ENCODE peak calls at places on chromosome 19, in ten cellular contexts. One of them, this sample, is unnamed.

GRCh38 chr19:14023404-14024235 is 4.3 kb upstream of the RLN3 start:
- DNase-seq in ELF-1: peak
- DNase-seq in sciatic nerve: no peak
- DNase-seq in fibroblast of lung: peak
- DNase-seq in LoVo: peak
- DNase-seq in progenitor cell of endocrine pancreas: peak
- DNase-seq in left kidney: peak
- DNase-seq in A172: peak
- DNase-seq in body of pancreas: peak
- DNase-seq in foreskin fibroblast: peak
- DNase-seq in this sample: peak

GRCh38 chr19:3459322-3459881 is 20.9 kb downstream of the SMIM24 start:
- DNase-seq in ELF-1: no peak
- DNase-seq in sciatic nerve: peak
- DNase-seq in fibroblast of lung: peak
- DNase-seq in LoVo: no peak
- DNase-seq in progenitor cell of endocrine pancreas: no peak
- DNase-seq in left kidney: peak
- DNase-seq in A172: peak
- DNase-seq in body of pancreas: peak
- DNase-seq in foreskin fibroblast: peak
- DNase-seq in this sample: peak

GRCh38 chr19:35479278-35479677 is 11.0 kb downstream of the KRTDAP start:
- DNase-seq in ELF-1: peak
- DNase-seq in sciatic nerve: no peak
- DNase-seq in fibroblast of lung: no peak
- DNase-seq in LoVo: no peak
- DNase-seq in progenitor cell of endocrine pancreas: no peak
- DNase-seq in left kidney: no peak
- DNase-seq in A172: no peak
- DNase-seq in body of pancreas: no peak
- DNase-seq in foreskin fibroblast: no peak
- DNase-seq in this sample: no peak

GRCh38 chr19:32309711-32310390 is 35.6 kb upstream of the ZNF507 start:
- DNase-seq in ELF-1: no peak
- DNase-seq in sciatic nerve: no peak
- DNase-seq in fibroblast of lung: no peak
- DNase-seq in LoVo: no peak
- DNase-seq in progenitor cell of endocrine pancreas: no peak
- DNase-seq in left kidney: no peak
- DNase-seq in A172: no peak
- DNase-seq in body of pancreas: no peak
- DNase-seq in foreskin fibroblast: no peak
- DNase-seq in this sample: no peak

GRCh38 chr19:1363599-1363998 is 20.1 kb upstream of the NDUFS7 start:
- DNase-seq in ELF-1: no peak
- DNase-seq in sciatic nerve: no peak
- DNase-seq in fibroblast of lung: no peak
- DNase-seq in LoVo: no peak
- DNase-seq in progenitor cell of endocrine pancreas: no peak
- DNase-seq in left kidney: no peak
- DNase-seq in A172: no peak
- DNase-seq in body of pancreas: no peak
- DNase-seq in foreskin fibroblast: no peak
- DNase-seq in this sample: no peak

GRCh38 chr19:55353803-55354697 is 469 bp downstream of the COX6B2 start:
- DNase-seq in ELF-1: peak
- DNase-seq in sciatic nerve: peak
- DNase-seq in fibroblast of lung: peak
- DNase-seq in LoVo: peak
- DNase-seq in progenitor cell of endocrine pancreas: no peak
- DNase-seq in left kidney: peak
- DNase-seq in A172: peak
- DNase-seq in body of pancreas: peak
- DNase-seq in foreskin fibroblast: peak
- DNase-seq in this sample: peak

GRCh38 chr19:38009650-38010229 is 102.7 kb downstream of the SIPA1L3 start:
- DNase-seq in ELF-1: no peak
- DNase-seq in sciatic nerve: no peak
- DNase-seq in fibroblast of lung: no peak
- DNase-seq in LoVo: no peak
- DNase-seq in progenitor cell of endocrine pancreas: no peak
- DNase-seq in left kidney: peak
- DNase-seq in A172: no peak
- DNase-seq in body of pancreas: no peak
- DNase-seq in foreskin fibroblast: no peak
- DNase-seq in this sample: no peak

GRCh38 chr19:35049456-35049855 is 7.9 kb downstream of the HPN start:
- DNase-seq in ELF-1: no peak
- DNase-seq in sciatic nerve: no peak
- DNase-seq in fibroblast of lung: no peak
- DNase-seq in LoVo: no peak
- DNase-seq in progenitor cell of endocrine pancreas: no peak
- DNase-seq in left kidney: no peak
- DNase-seq in A172: no peak
- DNase-seq in body of pancreas: no peak
- DNase-seq in foreskin fibroblast: peak
- DNase-seq in this sample: no peak

GRCh38 chr19:8396563-8397203 is 6.5 kb downstream of the RAB11B start:
- DNase-seq in ELF-1: peak
- DNase-seq in sciatic nerve: peak
- DNase-seq in fibroblast of lung: peak
- DNase-seq in LoVo: no peak
- DNase-seq in progenitor cell of endocrine pancreas: no peak
- DNase-seq in left kidney: peak
- DNase-seq in A172: peak
- DNase-seq in body of pancreas: peak
- DNase-seq in foreskin fibroblast: peak
- DNase-seq in this sample: peak

GRCh38 chr19:18439025-18439909 is 1.3 kb upstream of the ISYNA1 start:
- DNase-seq in ELF-1: peak
- DNase-seq in sciatic nerve: no peak
- DNase-seq in fibroblast of lung: peak
- DNase-seq in LoVo: no peak
- DNase-seq in progenitor cell of endocrine pancreas: no peak
- DNase-seq in left kidney: peak
- DNase-seq in A172: no peak
- DNase-seq in body of pancreas: peak
- DNase-seq in foreskin fibroblast: peak
- DNase-seq in this sample: no peak

GRCh38 chr19:48310227-48310626 is 15.1 kb upstream of the EMP3 start:
- DNase-seq in ELF-1: no peak
- DNase-seq in sciatic nerve: no peak
- DNase-seq in fibroblast of lung: no peak
- DNase-seq in LoVo: no peak
- DNase-seq in progenitor cell of endocrine pancreas: no peak
- DNase-seq in left kidney: peak
- DNase-seq in A172: no peak
- DNase-seq in body of pancreas: no peak
- DNase-seq in foreskin fibroblast: no peak
- DNase-seq in this sample: no peak

GRCh38 chr19:6886272-6886671 is 1.1 kb upstream of the ADGRE1 start:
- DNase-seq in ELF-1: no peak
- DNase-seq in sciatic nerve: no peak
- DNase-seq in fibroblast of lung: no peak
- DNase-seq in LoVo: no peak
- DNase-seq in progenitor cell of endocrine pancreas: no peak
- DNase-seq in left kidney: no peak
- DNase-seq in A172: no peak
- DNase-seq in body of pancreas: no peak
- DNase-seq in foreskin fibroblast: no peak
- DNase-seq in this sample: no peak

GRCh38 chr19:44687898-44688297 is 11.1 kb upstream of the CEACAM16 start:
- DNase-seq in ELF-1: no peak
- DNase-seq in sciatic nerve: no peak
- DNase-seq in fibroblast of lung: no peak
- DNase-seq in LoVo: no peak
- DNase-seq in progenitor cell of endocrine pancreas: no peak
- DNase-seq in left kidney: no peak
- DNase-seq in A172: no peak
- DNase-seq in body of pancreas: no peak
- DNase-seq in foreskin fibroblast: no peak
- DNase-seq in this sample: no peak

GRCh38 chr19:9086761-9087160 is at the start of gene OR1M1:
- DNase-seq in ELF-1: no peak
- DNase-seq in sciatic nerve: no peak
- DNase-seq in fibroblast of lung: no peak
- DNase-seq in LoVo: no peak
- DNase-seq in progenitor cell of endocrine pancreas: no peak
- DNase-seq in left kidney: no peak
- DNase-seq in A172: no peak
- DNase-seq in body of pancreas: no peak
- DNase-seq in foreskin fibroblast: no peak
- DNase-seq in this sample: no peak

GRCh38 chr19:6423499-6424189 is 967 bp downstream of the KHSRP start:
- DNase-seq in ELF-1: peak
- DNase-seq in sciatic nerve: no peak
- DNase-seq in fibroblast of lung: peak
- DNase-seq in LoVo: no peak
- DNase-seq in progenitor cell of endocrine pancreas: no peak
- DNase-seq in left kidney: peak
- DNase-seq in A172: peak
- DNase-seq in body of pancreas: peak
- DNase-seq in foreskin fibroblast: peak
- DNase-seq in this sample: peak

GRCh38 chr19:22976248-22976647 is 26.7 kb downstream of the ZNF728 start:
- DNase-seq in ELF-1: no peak
- DNase-seq in sciatic nerve: no peak
- DNase-seq in fibroblast of lung: no peak
- DNase-seq in LoVo: no peak
- DNase-seq in progenitor cell of endocrine pancreas: no peak
- DNase-seq in left kidney: no peak
- DNase-seq in A172: no peak
- DNase-seq in body of pancreas: no peak
- DNase-seq in foreskin fibroblast: no peak
- DNase-seq in this sample: no peak

GRCh38 chr19:58476498-58477015 is 405 bp downstream of the ZNF446 start:
- DNase-seq in ELF-1: no peak
- DNase-seq in sciatic nerve: no peak
- DNase-seq in fibroblast of lung: peak
- DNase-seq in LoVo: no peak
- DNase-seq in progenitor cell of endocrine pancreas: no peak
- DNase-seq in left kidney: peak
- DNase-seq in A172: no peak
- DNase-seq in body of pancreas: no peak
- DNase-seq in foreskin fibroblast: peak
- DNase-seq in this sample: peak

GRCh38 chr19:6055013-6055795 is 55.1 kb downstream of the RFX2 start:
- DNase-seq in ELF-1: no peak
- DNase-seq in sciatic nerve: peak
- DNase-seq in fibroblast of lung: no peak
- DNase-seq in LoVo: no peak
- DNase-seq in progenitor cell of endocrine pancreas: no peak
- DNase-seq in left kidney: no peak
- DNase-seq in A172: no peak
- DNase-seq in body of pancreas: no peak
- DNase-seq in foreskin fibroblast: no peak
- DNase-seq in this sample: no peak

GRCh38 chr19:30082168-30082567 is 140.1 kb downstream of the URI1 start:
- DNase-seq in ELF-1: no peak
- DNase-seq in sciatic nerve: no peak
- DNase-seq in fibroblast of lung: no peak
- DNase-seq in LoVo: no peak
- DNase-seq in progenitor cell of endocrine pancreas: no peak
- DNase-seq in left kidney: no peak
- DNase-seq in A172: no peak
- DNase-seq in body of pancreas: no peak
- DNase-seq in foreskin fibroblast: no peak
- DNase-seq in this sample: no peak

GRCh38 chr19:38617764-38618589 is at the start of gene MAP4K1:
- DNase-seq in ELF-1: peak
- DNase-seq in sciatic nerve: peak
- DNase-seq in fibroblast of lung: no peak
- DNase-seq in LoVo: no peak
- DNase-seq in progenitor cell of endocrine pancreas: no peak
- DNase-seq in left kidney: peak
- DNase-seq in A172: no peak
- DNase-seq in body of pancreas: peak
- DNase-seq in foreskin fibroblast: no peak
- DNase-seq in this sample: no peak

GRCh38 chr19:54315956-54316355 is 3.0 kb upstream of the LILRA5 start:
- DNase-seq in ELF-1: no peak
- DNase-seq in sciatic nerve: peak
- DNase-seq in fibroblast of lung: no peak
- DNase-seq in LoVo: no peak
- DNase-seq in progenitor cell of endocrine pancreas: no peak
- DNase-seq in left kidney: no peak
- DNase-seq in A172: no peak
- DNase-seq in body of pancreas: no peak
- DNase-seq in foreskin fibroblast: no peak
- DNase-seq in this sample: no peak

GRCh38 chr19:52248256-52248655 is 21.1 kb upstream of the ZNF766 start:
- DNase-seq in ELF-1: peak
- DNase-seq in sciatic nerve: peak
- DNase-seq in fibroblast of lung: peak
- DNase-seq in LoVo: peak
- DNase-seq in progenitor cell of endocrine pancreas: no peak
- DNase-seq in left kidney: peak
- DNase-seq in A172: no peak
- DNase-seq in body of pancreas: peak
- DNase-seq in foreskin fibroblast: peak
- DNase-seq in this sample: peak

GRCh38 chr19:17347361-17347760 is 10.0 kb downstream of the GTPBP3 start:
- DNase-seq in ELF-1: no peak
- DNase-seq in sciatic nerve: no peak
- DNase-seq in fibroblast of lung: no peak
- DNase-seq in LoVo: no peak
- DNase-seq in progenitor cell of endocrine pancreas: no peak
- DNase-seq in left kidney: no peak
- DNase-seq in A172: peak
- DNase-seq in body of pancreas: no peak
- DNase-seq in foreskin fibroblast: no peak
- DNase-seq in this sample: no peak

GRCh38 chr19:49690656-49691242 is at the start of gene CPT1C:
- DNase-seq in ELF-1: peak
- DNase-seq in sciatic nerve: peak
- DNase-seq in fibroblast of lung: peak
- DNase-seq in LoVo: no peak
- DNase-seq in progenitor cell of endocrine pancreas: peak
- DNase-seq in left kidney: peak
- DNase-seq in A172: no peak
- DNase-seq in body of pancreas: peak
- DNase-seq in foreskin fibroblast: peak
- DNase-seq in this sample: peak

GRCh38 chr19:10552596-10553053 is 8.9 kb downstream of the ATG4D start:
- DNase-seq in ELF-1: peak
- DNase-seq in sciatic nerve: no peak
- DNase-seq in fibroblast of lung: peak
- DNase-seq in LoVo: no peak
- DNase-seq in progenitor cell of endocrine pancreas: no peak
- DNase-seq in left kidney: peak
- DNase-seq in A172: peak
- DNase-seq in body of pancreas: no peak
- DNase-seq in foreskin fibroblast: peak
- DNase-seq in this sample: peak

GRCh38 chr19:7663711-7664110 is 5.1 kb upstream of the RETN start:
- DNase-seq in ELF-1: no peak
- DNase-seq in sciatic nerve: no peak
- DNase-seq in fibroblast of lung: no peak
- DNase-seq in LoVo: no peak
- DNase-seq in progenitor cell of endocrine pancreas: no peak
- DNase-seq in left kidney: no peak
- DNase-seq in A172: no peak
- DNase-seq in body of pancreas: no peak
- DNase-seq in foreskin fibroblast: peak
- DNase-seq in this sample: no peak

GRCh38 chr19:3976495-3977241 is 5.8 kb upstream of the DAPK3 start:
- DNase-seq in ELF-1: no peak
- DNase-seq in sciatic nerve: no peak
- DNase-seq in fibroblast of lung: peak
- DNase-seq in LoVo: no peak
- DNase-seq in progenitor cell of endocrine pancreas: no peak
- DNase-seq in left kidney: no peak
- DNase-seq in A172: no peak
- DNase-seq in body of pancreas: peak
- DNase-seq in foreskin fibroblast: no peak
- DNase-seq in this sample: no peak

GRCh38 chr19:58519087-58519354 is 589 bp downstream of the ZBTB45 start:
- DNase-seq in ELF-1: peak
- DNase-seq in sciatic nerve: peak
- DNase-seq in fibroblast of lung: peak
- DNase-seq in LoVo: peak
- DNase-seq in progenitor cell of endocrine pancreas: peak
- DNase-seq in left kidney: peak
- DNase-seq in A172: peak
- DNase-seq in body of pancreas: peak
- DNase-seq in foreskin fibroblast: peak
- DNase-seq in this sample: peak

This sample was measured in mesendoderm.